ENCODE peak calls at places on chromosomes 5 and 9, in six cellular contexts. N, Q, I, C, W and D are unnamed samples.

GRCh38 chr5:74141053-74141452 is 499.5 kb downstream of the ENC1 start:
- DNase-seq in N (no peak), Q (peak), I (no peak), C (no peak), W (peak), D (peak)

GRCh38 chr5:154086641-154087040 is 47.9 kb downstream of the MFAP3 start:
- DNase-seq in N (no peak), Q (no peak), I (no peak), C (no peak), W (no peak), D (peak)

GRCh38 chr5:113384787-113385186 is 50.0 kb downstream of the TSSK1B start:
- DNase-seq in N (no peak), Q (no peak), I (no peak), C (no peak), W (no peak), D (no peak)

GRCh38 chr5:93151121-93151520 is 429.9 kb downstream of the NR2F1-AS1 start:
- DNase-seq in N (peak), Q (peak), I (no peak), C (no peak), W (peak), D (peak)

GRCh38 chr9:88532320-88532719 is 2.7 kb upstream of the NXNL2 start:
- DNase-seq in N (peak), Q (peak), I (peak), C (no peak), W (peak), D (peak)

GRCh38 chr5:154945695-154946301 is 4.9 kb downstream of the MRPL22 start:
- DNase-seq in N (peak), Q (peak), I (peak), C (no peak), W (peak), D (peak)

GRCh38 chr9:133968428-133968827 is 23.7 kb downstream of the VAV2 start:
- DNase-seq in N (no peak), Q (no peak), I (no peak), C (peak), W (no peak), D (no peak)

GRCh38 chr9:17793713-17794622 is 215.1 kb downstream of the SH3GL2 start:
- DNase-seq in N (no peak), Q (no peak), I (peak), C (no peak), W (no peak), D (peak)

GRCh38 chr5:24547127-24547526 is 97.7 kb downstream of the CDH10 start:
- DNase-seq in N (no peak), Q (no peak), I (no peak), C (no peak), W (no peak), D (no peak)

GRCh38 chr9:24614070-24614469 is 68.4 kb upstream of the IZUMO3 start:
- DNase-seq in N (no peak), Q (no peak), I (no peak), C (no peak), W (peak), D (no peak)

GRCh38 chr5:32953694-32954093 is 242.6 kb downstream of the NPR3 start:
- DNase-seq in N (no peak), Q (no peak), I (no peak), C (no peak), W (no peak), D (no peak)

GRCh38 chr5:14184082-14184481 is 40.9 kb downstream of the TRIO start:
- DNase-seq in N (no peak), Q (no peak), I (no peak), C (no peak), W (peak), D (no peak)

GRCh38 chr5:127892467-127893207 is 189.4 kb downstream of the CCDC192 start:
- DNase-seq in N (peak), Q (peak), I (no peak), C (no peak), W (peak), D (peak)

GRCh38 chr5:2750758-2751464 is 566 bp downstream of the IRX2 start:
- DNase-seq in N (no peak), Q (no peak), I (no peak), C (no peak), W (peak), D (no peak)

GRCh38 chr5:2750026-2750757 is 1.3 kb downstream of the IRX2 start:
- DNase-seq in N (no peak), Q (no peak), I (no peak), C (no peak), W (peak), D (no peak)

GRCh38 chr5:2752059-2752874 is 790 bp upstream of the IRX2 start:
- DNase-seq in N (no peak), Q (no peak), I (no peak), C (no peak), W (peak), D (peak)

GRCh38 chr5:2752875-2753435 is 1.5 kb upstream of the IRX2 start:
- DNase-seq in N (no peak), Q (no peak), I (no peak), C (no peak), W (no peak), D (no peak)

GRCh38 chr5:2751592-2752021 is at the start of gene IRX2:
- DNase-seq in N (peak), Q (peak), I (peak), C (peak), W (peak), D (peak)
- H3K4me3 ChIP-seq in N (peak), Q (peak), I (peak), C (peak), W (peak), D (peak)

GRCh38 chr5:150447188-150447587 is 2.4 kb downstream of the RPS14 start:
- DNase-seq in N (no peak), Q (no peak), I (no peak), C (no peak), W (no peak), D (no peak)
- H3K4me3 ChIP-seq in N (no peak), Q (no peak), I (peak), C (no peak), W (no peak), D (peak)

GRCh38 chr5:166910995-166911394 is 1380.5 kb upstream of the WWC1 start:
- DNase-seq in N (no peak), Q (no peak), I (no peak), C (no peak), W (no peak), D (no peak)

GRCh38 chr5:166916021-166916420 is 1375.4 kb upstream of the WWC1 start:
- DNase-seq in N (no peak), Q (no peak), I (no peak), C (no peak), W (no peak), D (no peak)
- H3K4me3 ChIP-seq in N (no peak), Q (no peak), I (no peak), C (no peak), W (no peak), D (no peak)

DNA sequence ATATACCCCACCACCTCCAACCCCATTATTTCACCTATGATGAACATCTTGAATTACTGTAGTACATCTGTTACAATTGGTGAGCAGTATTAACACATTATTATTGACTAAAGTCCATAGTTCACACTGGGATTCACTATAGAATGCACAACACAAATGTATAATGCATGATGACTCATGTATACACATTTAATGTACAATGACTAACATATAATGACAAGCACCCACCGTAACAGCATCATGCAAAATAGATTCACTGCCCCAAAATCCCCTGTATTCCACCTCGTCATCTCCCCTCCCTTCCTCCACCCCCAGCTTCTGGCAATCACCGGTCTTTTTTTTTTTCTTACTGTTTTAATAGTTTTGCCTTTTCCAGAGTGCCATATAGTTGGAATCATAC is 47.1 kb upstream of the NEK6 start:
- DNase-seq in N (no peak), Q (peak), I (no peak), C (no peak), W (no peak), D (peak)
- H3K4me3 ChIP-seq in N (no peak), Q (no peak), I (no peak), C (no peak), W (no peak), D (no peak)